ENCODE peak calls at places on chromosomes 13 and 19, in six cellular contexts. One of them, this sample, is unnamed.

GRCh38 chr13:87333599-87333998 is 337.6 kb upstream of the SLITRK5 start:
- DNase-seq in DMS53: no peak
- DNase-seq in GOT3: no peak
- DNase-seq in stimulated activated naive CD8-positive, alpha-beta T cell treated with anti-CD3 and anti-CD28 coated beads, Interleukin-15, Interleukin-2, amounts not matched to agents 100 U/mL and 50 U/mL, for 24 hours: no peak
- DNase-seq in psoas muscle: no peak
- DNase-seq in cardiac fibroblast: no peak
- DNase-seq in this sample: no peak

GRCh38 chr13:42650470-42650869 is 76.5 kb downstream of the TNFSF11 start:
- DNase-seq in GOT3: no peak
- DNase-seq in stimulated activated naive CD8-positive, alpha-beta T cell treated with anti-CD3 and anti-CD28 coated beads, Interleukin-15, Interleukin-2, amounts not matched to agents 100 U/mL and 50 U/mL, for 24 hours: no peak
- DNase-seq in psoas muscle: no peak
- DNase-seq in cardiac fibroblast: no peak
- DNase-seq in DMS53: no peak
- DNase-seq in this sample: no peak

GRCh38 chr13:21399741-21400140 is 59.4 kb downstream of the ZDHHC20 start:
- DNase-seq in stimulated activated naive CD8-positive, alpha-beta T cell treated with anti-CD3 and anti-CD28 coated beads, Interleukin-15, Interleukin-2, amounts not matched to agents 100 U/mL and 50 U/mL, for 24 hours: no peak
- DNase-seq in psoas muscle: no peak
- DNase-seq in GOT3: no peak
- DNase-seq in cardiac fibroblast: peak
- DNase-seq in DMS53: no peak
- DNase-seq in this sample: no peak

GRCh38 chr19:1113986-1114483 is 10.2 kb downstream of the GPX4 start:
- DNase-seq in psoas muscle: no peak
- DNase-seq in DMS53: no peak
- DNase-seq in cardiac fibroblast: no peak
- DNase-seq in stimulated activated naive CD8-positive, alpha-beta T cell treated with anti-CD3 and anti-CD28 coated beads, Interleukin-15, Interleukin-2, amounts not matched to agents 100 U/mL and 50 U/mL, for 24 hours: no peak
- DNase-seq in GOT3: no peak
- DNase-seq in this sample: no peak

GRCh38 chr13:77001540-77001939 is 9.7 kb downstream of the CLN5 start:
- DNase-seq in stimulated activated naive CD8-positive, alpha-beta T cell treated with anti-CD3 and anti-CD28 coated beads, Interleukin-15, Interleukin-2, amounts not matched to agents 100 U/mL and 50 U/mL, for 24 hours: no peak
- DNase-seq in GOT3: no peak
- DNase-seq in psoas muscle: no peak
- DNase-seq in cardiac fibroblast: no peak
- DNase-seq in DMS53: no peak
- DNase-seq in this sample: no peak

GRCh38 chr19:5452594-5453565 is 2.3 kb upstream of the ZNRF4 start:
- DNase-seq in cardiac fibroblast: peak
- DNase-seq in stimulated activated naive CD8-positive, alpha-beta T cell treated with anti-CD3 and anti-CD28 coated beads, Interleukin-15, Interleukin-2, amounts not matched to agents 100 U/mL and 50 U/mL, for 24 hours: no peak
- DNase-seq in GOT3: no peak
- DNase-seq in psoas muscle: no peak
- DNase-seq in DMS53: peak
- DNase-seq in this sample: no peak

GRCh38 chr19:15321739-15322138 is 10.6 kb downstream of the BRD4 start:
- DNase-seq in psoas muscle: no peak
- DNase-seq in cardiac fibroblast: no peak
- DNase-seq in stimulated activated naive CD8-positive, alpha-beta T cell treated with anti-CD3 and anti-CD28 coated beads, Interleukin-15, Interleukin-2, amounts not matched to agents 100 U/mL and 50 U/mL, for 24 hours: no peak
- DNase-seq in GOT3: no peak
- DNase-seq in DMS53: no peak
- DNase-seq in this sample: no peak

GRCh38 chr19:1977116-1977515 is 36.1 kb downstream of the CSNK1G2 start:
- DNase-seq in GOT3: no peak
- DNase-seq in DMS53: no peak
- DNase-seq in psoas muscle: no peak
- DNase-seq in cardiac fibroblast: no peak
- DNase-seq in stimulated activated naive CD8-positive, alpha-beta T cell treated with anti-CD3 and anti-CD28 coated beads, Interleukin-15, Interleukin-2, amounts not matched to agents 100 U/mL and 50 U/mL, for 24 hours: no peak
- DNase-seq in this sample: no peak

GRCh38 chr19:14686411-14686810 is 3.4 kb upstream of the ZNF333 start:
- DNase-seq in cardiac fibroblast: peak
- DNase-seq in DMS53: peak
- DNase-seq in GOT3: no peak
- DNase-seq in psoas muscle: no peak
- DNase-seq in stimulated activated naive CD8-positive, alpha-beta T cell treated with anti-CD3 and anti-CD28 coated beads, Interleukin-15, Interleukin-2, amounts not matched to agents 100 U/mL and 50 U/mL, for 24 hours: peak
- DNase-seq in this sample: no peak

GRCh38 chr13:46296920-46297319 is 85.2 kb downstream of the LRRC63 start:
- DNase-seq in psoas muscle: no peak
- DNase-seq in DMS53: no peak
- DNase-seq in GOT3: no peak
- DNase-seq in cardiac fibroblast: peak
- DNase-seq in stimulated activated naive CD8-positive, alpha-beta T cell treated with anti-CD3 and anti-CD28 coated beads, Interleukin-15, Interleukin-2, amounts not matched to agents 100 U/mL and 50 U/mL, for 24 hours: no peak
- DNase-seq in this sample: no peak

This sample was measured in effector memory CD4-positive, alpha-beta T cell.